ENCODE peak calls at places on chromosomes 16 and 17, in nine cellular contexts. O is cardiac fibroblast; V is stimulated activated CD4-positive, alpha-beta T cell treated with anti-CD3 and anti-CD28 coated beads, Interleukin-15, amount 100 ng/mL, for 24 hours; E is CMK; B is NCI-H510A; A is myocyte; Y is HAP-1; Q is epithelial cell of prostate; R is ELR. W is an unnamed sample.

GRCh38 chr16:30956601-30957455 is 726 bp upstream of the SETD1A start:
- DNase-seq in O (peak), V (peak), E (peak), B (peak), A (peak), Y (peak), Q (peak), R (peak), W (peak)

GRCh38 chr17:348692-349425 is 3.7 kb downstream of the RPH3AL start:
- DNase-seq in O (no peak), V (no peak), E (no peak), B (no peak), A (no peak), Y (no peak), Q (no peak), R (no peak), W (no peak)

GRCh38 chr16:63921737-63922136 is 1200.1 kb downstream of the CDH11 start:
- DNase-seq in O (no peak), V (no peak), E (no peak), B (no peak), A (no peak), Y (no peak), Q (no peak), R (no peak), W (no peak)

GRCh38 chr17:6088141-6088540 is 18.0 kb downstream of the WSCD1 start:
- DNase-seq in O (no peak), V (no peak), E (no peak), B (no peak), A (no peak), Y (no peak), Q (no peak), R (no peak), W (no peak)

GRCh38 chr16:77974883-77975282 is 47.5 kb upstream of the CLEC3A start:
- DNase-seq in O (no peak), V (no peak), E (no peak), B (no peak), A (peak), Y (no peak), Q (no peak), R (no peak), W (peak)

GRCh38 chr17:36690190-36690589 is 88.8 kb downstream of the MRM1 start:
- DNase-seq in O (no peak), V (no peak), E (no peak), B (no peak), A (no peak), Y (no peak), Q (no peak), R (no peak), W (no peak)

GRCh38 chr17:77644981-77645380 is 313.5 kb upstream of the TNRC6C start:
- DNase-seq in O (no peak), V (peak), E (no peak), B (no peak), A (no peak), Y (no peak), Q (no peak), R (no peak), W (peak)

GRCh38 chr17:872843-873242 is 90.7 kb downstream of the MRM3 start:
- DNase-seq in O (no peak), V (no peak), E (no peak), B (no peak), A (no peak), Y (no peak), Q (no peak), R (no peak), W (no peak)

GRCh38 chr17:17372856-17373520 is 69.8 kb downstream of the NT5M start:
- DNase-seq in O (no peak), V (no peak), E (no peak), B (no peak), A (no peak), Y (no peak), Q (no peak), R (no peak), W (no peak)

GRCh38 chr17:177762-178161 is 3.7 kb downstream of the DOC2B start:
- DNase-seq in O (no peak), V (no peak), E (no peak), B (no peak), A (no peak), Y (no peak), Q (no peak), R (no peak), W (no peak)

GRCh38 chr17:67544364-67544763 is 167.3 kb downstream of the PITPNC1 start:
- DNase-seq in O (no peak), V (no peak), E (no peak), B (no peak), A (peak), Y (no peak), Q (no peak), R (no peak), W (no peak)

GRCh38 chr16:75061677-75062076 is 54.9 kb downstream of the LDHD start:
- DNase-seq in O (no peak), V (no peak), E (no peak), B (no peak), A (no peak), Y (no peak), Q (no peak), R (no peak), W (no peak)

GRCh38 chr17:77610980-77611641 is 347.4 kb upstream of the TNRC6C start:
- DNase-seq in O (no peak), V (no peak), E (no peak), B (no peak), A (no peak), Y (no peak), Q (no peak), R (no peak), W (no peak)

GRCh38 chr16:59039066-59039465 is 304.9 kb upstream of the GOT2 start:
- DNase-seq in O (no peak), V (no peak), E (no peak), B (no peak), A (no peak), Y (no peak), Q (no peak), R (no peak), W (no peak)

GRCh38 chr17:63196772-63197335 is 230.8 kb downstream of the TANC2 start:
- DNase-seq in O (no peak), V (no peak), E (no peak), B (no peak), A (no peak), Y (no peak), Q (no peak), R (no peak), W (no peak)

GRCh38 chr16:58586340-58587030 is 43.1 kb downstream of the CNOT1 start:
- DNase-seq in O (no peak), V (no peak), E (no peak), B (no peak), A (no peak), Y (no peak), Q (no peak), R (no peak), W (no peak)

GRCh38 chr17:7436556-7437368 is 1.5 kb downstream of the TMEM102 start:
- DNase-seq in O (peak), V (peak), E (no peak), B (peak), A (peak), Y (peak), Q (peak), R (peak), W (peak)

GRCh38 chr16:85781685-85782370 is 17.5 kb downstream of the EMC8 start:
- DNase-seq in O (no peak), V (no peak), E (no peak), B (no peak), A (peak), Y (no peak), Q (no peak), R (no peak), W (no peak)

GRCh38 chr16:87949071-87949744 is 2.0 kb upstream of the BANP start:
- DNase-seq in O (no peak), V (no peak), E (no peak), B (peak), A (no peak), Y (no peak), Q (no peak), R (no peak), W (no peak)

GRCh38 chr17:82134101-82134500 is 36.1 kb upstream of the FASN start:
- DNase-seq in O (peak), V (no peak), E (no peak), B (no peak), A (no peak), Y (no peak), Q (no peak), R (no peak), W (no peak)

GRCh38 chr16:11986521-11987057 is 10.1 kb downstream of the SNX29 start:
- DNase-seq in O (no peak), V (no peak), E (no peak), B (no peak), A (no peak), Y (no peak), Q (no peak), R (no peak), W (no peak)

GRCh38 chr17:80160536-80160935 is 9.3 kb upstream of the CARD14 start:
- DNase-seq in O (no peak), V (no peak), E (no peak), B (no peak), A (no peak), Y (no peak), Q (no peak), R (no peak), W (no peak)

GRCh38 chr17:76189741-76190140 is 48.7 kb upstream of the FOXJ1 start:
- DNase-seq in O (no peak), V (no peak), E (no peak), B (no peak), A (no peak), Y (no peak), Q (no peak), R (no peak), W (no peak)

GRCh38 chr16:67873435-67874146 is 739 bp downstream of the EDC4 start:
- DNase-seq in O (peak), V (no peak), E (no peak), B (no peak), A (no peak), Y (no peak), Q (no peak), R (peak), W (no peak)

GRCh38 chr17:39719563-39719962 is 10.8 kb downstream of the MIEN1 start:
- DNase-seq in O (no peak), V (no peak), E (no peak), B (no peak), A (no peak), Y (no peak), Q (no peak), R (no peak), W (no peak)

GRCh38 chr16:23784811-23785447 is 30.1 kb downstream of the CHP2 start:
- DNase-seq in O (peak), V (no peak), E (no peak), B (no peak), A (no peak), Y (no peak), Q (peak), R (peak), W (no peak)

GRCh38 chr17:78764871-78765270 is 17.2 kb downstream of the CYTH1 start:
- DNase-seq in O (no peak), V (no peak), E (no peak), B (no peak), A (no peak), Y (no peak), Q (no peak), R (no peak), W (no peak)

GRCh38 chr17:164536-165235 is 16.8 kb downstream of the DOC2B start:
- DNase-seq in O (peak), V (peak), E (peak), B (no peak), A (peak), Y (no peak), Q (no peak), R (peak), W (peak)

GRCh38 chr16:57628008-57628781 is at the start of gene ADGRG1:
- DNase-seq in O (peak), V (peak), E (peak), B (peak), A (peak), Y (no peak), Q (peak), R (peak), W (peak)

GRCh38 chr17:59329558-59330313 is 1.7 kb upstream of the YPEL2 start:
- DNase-seq in O (peak), V (peak), E (peak), B (no peak), A (peak), Y (peak), Q (peak), R (peak), W (peak)

GRCh38 chr17:5608696-5609095 is 24.4 kb upstream of the NLRP1 start:
- DNase-seq in O (no peak), V (no peak), E (no peak), B (no peak), A (no peak), Y (no peak), Q (no peak), R (no peak), W (no peak)

GRCh38 chr16:75258807-75259141 is 7.3 kb upstream of the BCAR1 start:
- DNase-seq in O (no peak), V (no peak), E (no peak), B (no peak), A (no peak), Y (no peak), Q (no peak), R (no peak), W (no peak)

GRCh38 chr17:77555741-77556291 is 402.7 kb upstream of the TNRC6C start:
- DNase-seq in O (peak), V (no peak), E (no peak), B (no peak), A (no peak), Y (no peak), Q (no peak), R (no peak), W (no peak)

GRCh38 chr17:75826561-75827290 is 17.5 kb downstream of the UNC13D start:
- DNase-seq in O (no peak), V (no peak), E (no peak), B (no peak), A (no peak), Y (no peak), Q (no peak), R (no peak), W (no peak)

GRCh38 chr16:31331141-31331764 is 23.7 kb upstream of the ITGAX start:
- DNase-seq in O (no peak), V (peak), E (no peak), B (no peak), A (no peak), Y (no peak), Q (no peak), R (no peak), W (peak)

W was measured in HEK293T.